ENCODE peak calls at places on chromosomes 7 and 10, in five cellular contexts. One of them, this sample, is unnamed.

GRCh38 chr10:92590623-92591549 is 2.0 kb upstream of the KIF11 start:
- DNase-seq in H1: peak; percentile 27
- DNase-seq in MM.1S: peak; percentile 53
- DNase-seq in DND-41: peak; percentile 24
- DNase-seq in HepG2: peak; percentile 72
- DNase-seq in this sample: peak; percentile 60

GRCh38 chr10:15123749-15124184 is 26.6 kb downstream of the RPP38 start:
- DNase-seq in DND-41: no peak
- DNase-seq in HepG2: no peak
- DNase-seq in MM.1S: no peak
- DNase-seq in H1: no peak
- DNase-seq in this sample: no peak

GRCh38 chr10:71981868-71982230 is 17.7 kb downstream of the CHST3 start:
- DNase-seq in HepG2: no peak
- DNase-seq in H1: no peak
- DNase-seq in MM.1S: no peak
- DNase-seq in DND-41: no peak
- DNase-seq in this sample: no peak

GRCh38 chr10:86657396-86658011 is 3.2 kb downstream of the OPN4 start:
- DNase-seq in H1: no peak
- DNase-seq in HepG2: no peak
- DNase-seq in MM.1S: no peak
- DNase-seq in DND-41: no peak
- DNase-seq in this sample: no peak

GRCh38 chr10:7085913-7086589 is 324.8 kb downstream of the SFMBT2 start:
- DNase-seq in HepG2: no peak
- DNase-seq in MM.1S: no peak
- DNase-seq in H1: no peak
- DNase-seq in DND-41: no peak
- DNase-seq in this sample: peak; percentile 40

GRCh38 chr7:4665661-4666060 is 16.4 kb upstream of the FOXK1 start:
- DNase-seq in MM.1S: no peak
- DNase-seq in DND-41: no peak
- DNase-seq in HepG2: no peak
- DNase-seq in H1: no peak
- DNase-seq in this sample: no peak

GRCh38 chr7:132475669-132476116 is 100.6 kb downstream of the PLXNA4 start:
- DNase-seq in MM.1S: no peak
- DNase-seq in H1: no peak
- DNase-seq in DND-41: no peak
- DNase-seq in HepG2: no peak
- DNase-seq in this sample: no peak

GRCh38 chr10:88500656-88501055 is 82.5 kb downstream of the RNLS start:
- DNase-seq in DND-41: no peak
- DNase-seq in HepG2: no peak
- DNase-seq in MM.1S: no peak
- DNase-seq in H1: no peak
- DNase-seq in this sample: no peak

GRCh38 chr10:17527530-17528146 is 73.2 kb upstream of the ST8SIA6 start:
- DNase-seq in MM.1S: no peak
- DNase-seq in HepG2: no peak
- DNase-seq in DND-41: no peak
- DNase-seq in H1: peak; percentile 21
- DNase-seq in this sample: no peak

GRCh38 chr10:84264611-84265141 is 19.8 kb downstream of the RGR start:
- DNase-seq in H1: peak; percentile 31
- DNase-seq in DND-41: peak; percentile 75
- DNase-seq in HepG2: peak; percentile 41
- DNase-seq in MM.1S: peak; percentile 51
- DNase-seq in this sample: peak; percentile 82

GRCh38 chr10:43218206-43218950 is 48.5 kb downstream of the RASGEF1A start:
- DNase-seq in DND-41: no peak
- DNase-seq in HepG2: no peak
- DNase-seq in H1: no peak
- DNase-seq in MM.1S: no peak
- DNase-seq in this sample: no peak

GRCh38 chr10:110634527-110635209 is 9.5 kb upstream of the RBM20 start:
- DNase-seq in DND-41: peak; percentile 62
- DNase-seq in MM.1S: no peak
- DNase-seq in HepG2: no peak
- DNase-seq in H1: no peak
- DNase-seq in this sample: no peak

GRCh38 chr10:16602104-16602735 is 80.5 kb upstream of the C1QL3 start:
- DNase-seq in H1: no peak
- DNase-seq in DND-41: no peak
- DNase-seq in MM.1S: no peak
- DNase-seq in HepG2: no peak
- DNase-seq in this sample: peak; percentile 30

DNA sequence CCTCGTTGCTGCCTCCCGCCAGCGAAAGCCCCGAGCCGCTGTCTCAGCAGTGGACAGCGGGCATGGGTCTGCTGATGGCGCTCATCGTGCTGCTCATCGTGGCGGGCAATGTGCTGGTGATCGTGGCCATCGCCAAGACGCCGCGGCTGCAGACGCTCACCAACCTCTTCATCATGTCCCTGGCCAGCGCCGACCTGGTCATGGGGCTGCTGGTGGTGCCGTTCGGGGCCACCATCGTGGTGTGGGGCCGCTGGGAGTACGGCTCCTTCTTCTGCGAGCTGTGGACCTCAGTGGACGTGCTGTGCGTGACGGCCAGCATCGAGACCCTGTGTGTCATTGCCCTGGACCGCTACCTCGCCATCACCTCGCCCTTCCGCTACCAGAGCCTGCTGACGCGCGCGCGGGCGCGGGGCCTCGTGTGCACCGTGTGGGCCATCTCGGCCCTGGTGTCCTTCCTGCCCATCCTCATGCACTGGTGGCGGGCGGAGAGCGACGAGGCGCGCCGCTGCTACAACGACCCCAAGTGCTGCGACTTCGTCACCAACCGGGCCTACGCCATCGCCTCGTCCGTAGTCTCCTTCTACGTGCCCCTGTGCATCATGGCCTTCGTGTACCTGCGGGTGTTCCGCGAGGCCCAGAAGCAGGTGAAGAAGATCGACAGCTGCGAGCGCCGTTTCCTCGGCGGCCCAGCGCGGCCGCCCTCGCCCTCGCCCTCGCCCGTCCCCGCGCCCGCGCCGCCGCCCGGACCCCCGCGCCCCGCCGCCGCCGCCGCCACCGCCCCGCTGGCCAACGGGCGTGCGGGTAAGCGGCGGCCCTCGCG is 795 bp downstream of the ADRB1 start:
- DNase-seq in MM.1S: no peak
- DNase-seq in HepG2: no peak
- DNase-seq in DND-41: no peak
- DNase-seq in H1: no peak
- DNase-seq in this sample: peak; percentile 11
- TF ChIP-seq EZH2 in MM.1S: no peak
- TF ChIP-seq EZH2 in HepG2: no peak
- TF ChIP-seq EZH2 in DND-41: no peak
- TF ChIP-seq EZH2 in H1: peak; percentile 92
- TF ChIP-seq EZH2 in this sample: no peak

GRCh38 chr7:141073641-141074161 is at the start of gene TMEM178B:
- DNase-seq in HepG2: no peak
- DNase-seq in DND-41: no peak
- DNase-seq in H1: no peak
- DNase-seq in MM.1S: peak; percentile 71
- DNase-seq in this sample: peak; percentile 8

GRCh38 chr7:141073173-141073640 is 657 bp upstream of the TMEM178B start:
- DNase-seq in MM.1S: peak; percentile 82
- DNase-seq in DND-41: no peak
- DNase-seq in HepG2: peak; percentile 3
- DNase-seq in H1: no peak
- DNase-seq in this sample: peak; percentile 81

GRCh38 chr7:141072548-141073172 is 1.2 kb upstream of the TMEM178B start:
- DNase-seq in DND-41: no peak
- DNase-seq in HepG2: no peak
- DNase-seq in H1: no peak
- DNase-seq in MM.1S: peak; percentile 96
- DNase-seq in this sample: peak; percentile 50

GRCh38 chr7:141071260-141071854 is 2.5 kb upstream of the TMEM178B start:
- DNase-seq in H1: peak; percentile 54
- DNase-seq in HepG2: peak; percentile 7
- DNase-seq in DND-41: peak; percentile 16
- DNase-seq in MM.1S: peak; percentile 84
- DNase-seq in this sample: peak; percentile 32

DNA sequence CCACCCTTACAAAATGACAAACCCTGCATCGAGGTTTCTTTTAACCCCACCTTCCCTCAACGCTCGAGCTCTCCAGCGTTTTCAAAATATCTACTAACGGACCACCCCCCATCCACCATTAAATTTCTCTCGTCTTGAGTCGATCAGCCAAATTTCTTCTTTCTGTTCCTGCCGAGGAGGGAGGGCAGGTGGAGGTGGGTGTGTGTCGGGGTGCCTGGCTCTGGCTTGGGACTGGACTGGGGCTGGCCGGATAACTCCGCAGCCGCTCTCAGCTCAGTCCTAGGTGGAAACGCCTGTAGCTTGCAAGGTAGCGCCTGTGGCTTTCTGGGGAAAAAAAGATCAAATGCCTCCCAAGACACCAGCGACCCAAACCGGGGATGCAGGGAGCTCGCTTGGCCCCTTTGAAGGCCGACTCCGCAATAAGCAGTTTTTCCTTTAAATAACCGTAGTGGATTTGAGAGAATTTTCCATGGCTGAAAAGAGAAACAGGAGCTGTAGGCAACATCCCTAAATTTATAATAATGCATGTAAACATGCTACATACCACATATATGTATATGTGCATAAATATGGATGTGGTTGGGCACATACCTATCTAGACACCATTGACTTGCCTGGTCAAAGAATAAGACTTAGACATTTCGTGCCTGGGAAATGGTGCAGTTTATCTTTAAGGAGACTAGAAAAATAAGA is 1.9 kb upstream of the TMEM178B start:
- DNase-seq in DND-41: no peak
- DNase-seq in HepG2: no peak
- DNase-seq in H1: no peak
- DNase-seq in MM.1S: peak; percentile 38
- DNase-seq in this sample: no peak
- TF ChIP-seq EZH2 in DND-41: no peak
- TF ChIP-seq EZH2 in HepG2: peak; percentile 62
- TF ChIP-seq EZH2 in H1: no peak
- TF ChIP-seq EZH2 in MM.1S: no peak
- TF ChIP-seq EZH2 in this sample: no peak

GRCh38 chr10:116240551-116240950 is 32.5 kb downstream of the GFRA1 start:
- DNase-seq in H1: no peak
- DNase-seq in MM.1S: no peak
- DNase-seq in HepG2: no peak
- DNase-seq in DND-41: no peak
- DNase-seq in this sample: no peak
- TF ChIP-seq EZH2 in H1: no peak
- TF ChIP-seq EZH2 in MM.1S: no peak
- TF ChIP-seq EZH2 in HepG2: no peak
- TF ChIP-seq EZH2 in DND-41: no peak
- TF ChIP-seq EZH2 in this sample: no peak

DNA sequence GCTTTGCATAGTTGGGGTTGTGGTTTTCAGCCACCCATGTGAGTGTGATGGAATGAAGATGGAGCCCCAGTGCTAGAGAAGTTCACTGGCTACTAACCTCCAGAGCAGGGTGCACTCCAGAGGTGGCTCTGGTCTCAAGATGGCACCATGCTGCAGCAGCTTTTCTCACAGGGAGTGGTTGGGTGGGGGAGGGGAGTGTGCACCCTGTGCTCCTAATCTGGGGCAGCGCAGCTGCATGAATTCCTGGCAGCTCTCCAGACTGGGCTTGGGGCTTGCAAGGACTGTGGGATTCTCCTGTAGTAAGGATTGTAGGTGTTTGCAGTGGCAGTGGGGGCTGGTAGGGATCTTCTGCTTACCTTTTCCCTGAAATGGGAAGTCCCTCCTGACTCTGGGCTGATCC is 23.7 kb downstream of the PHTF2 start:
- DNase-seq in MM.1S: no peak
- DNase-seq in DND-41: no peak
- DNase-seq in HepG2: no peak
- DNase-seq in H1: no peak
- DNase-seq in this sample: no peak
- TF ChIP-seq EZH2 in MM.1S: no peak
- TF ChIP-seq EZH2 in DND-41: no peak
- TF ChIP-seq EZH2 in HepG2: no peak
- TF ChIP-seq EZH2 in H1: no peak
- TF ChIP-seq EZH2 in this sample: no peak

GRCh38 chr10:60733189-60733815 is 45.0 kb upstream of the CDK1 start:
- DNase-seq in MM.1S: peak; percentile 62
- DNase-seq in H1: no peak
- DNase-seq in DND-41: no peak
- DNase-seq in HepG2: no peak
- DNase-seq in this sample: peak; percentile 85
- TF ChIP-seq EZH2 in MM.1S: no peak
- TF ChIP-seq EZH2 in H1: no peak
- TF ChIP-seq EZH2 in DND-41: no peak
- TF ChIP-seq EZH2 in HepG2: no peak
- TF ChIP-seq EZH2 in this sample: no peak

DNA sequence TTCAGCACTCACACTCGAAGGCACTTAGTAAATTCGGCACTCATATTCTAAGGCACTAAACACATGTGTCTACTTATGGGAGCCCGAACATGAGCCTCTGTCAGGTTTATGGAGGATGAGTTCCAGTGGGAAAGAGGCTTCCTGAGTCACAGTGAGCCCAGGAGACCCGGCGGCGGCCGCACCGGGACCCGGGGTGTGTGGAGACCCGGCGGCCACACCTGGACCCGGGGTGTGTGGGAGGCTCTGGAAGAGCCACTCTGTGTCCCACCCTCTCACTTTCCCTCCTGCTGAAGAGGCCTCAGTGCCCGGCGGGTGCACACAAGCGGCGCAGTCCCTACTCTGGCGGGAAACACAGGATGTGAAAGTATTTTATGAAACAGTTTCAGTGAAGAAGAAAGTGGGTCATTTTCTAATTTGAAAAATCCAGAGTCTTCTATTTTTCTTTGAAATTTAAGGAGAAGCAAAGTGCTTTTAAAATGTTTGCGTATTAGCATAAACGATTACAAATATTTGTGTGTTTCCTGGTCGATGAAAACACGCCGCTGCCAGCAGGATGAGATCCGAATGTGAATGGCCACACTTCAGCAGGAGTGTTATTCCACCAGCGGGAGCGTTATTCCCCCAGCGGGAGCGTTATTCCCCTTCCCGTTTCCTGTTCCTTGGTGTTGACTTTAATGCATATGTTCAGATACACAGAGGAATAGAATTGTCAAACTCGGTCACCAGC is 625.1 kb downstream of the DNAJB6 start:
- DNase-seq in DND-41: no peak
- DNase-seq in H1: no peak
- DNase-seq in MM.1S: no peak
- DNase-seq in HepG2: no peak
- DNase-seq in this sample: no peak
- TF ChIP-seq EZH2 in DND-41: no peak
- TF ChIP-seq EZH2 in H1: no peak
- TF ChIP-seq EZH2 in MM.1S: no peak
- TF ChIP-seq EZH2 in HepG2: no peak
- TF ChIP-seq EZH2 in this sample: no peak

DNA sequence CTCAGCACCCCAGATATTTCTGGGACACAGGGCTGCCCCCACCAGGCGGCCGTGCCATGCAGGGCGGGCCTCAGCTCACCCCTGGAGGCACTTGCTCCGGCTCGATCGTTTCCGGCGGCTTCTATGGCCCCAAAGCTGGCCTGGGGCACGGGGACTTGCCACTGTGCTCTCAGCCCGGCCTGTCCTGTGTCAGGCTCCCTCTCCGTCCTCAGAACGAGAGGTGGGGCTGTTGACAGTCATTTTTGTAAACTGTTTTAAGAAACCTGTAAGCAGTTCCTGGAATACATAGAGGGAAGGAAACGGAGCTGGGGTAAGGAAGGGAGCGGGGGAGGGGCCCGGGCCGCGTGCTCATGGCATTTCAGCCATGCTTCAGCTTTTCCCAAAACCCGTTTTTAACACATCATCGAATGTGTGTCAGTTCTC is 30.7 kb upstream of the PRKAR1B start:
- DNase-seq in DND-41: no peak
- DNase-seq in H1: no peak
- DNase-seq in MM.1S: no peak
- DNase-seq in HepG2: no peak
- DNase-seq in this sample: no peak
- TF ChIP-seq EZH2 in DND-41: no peak
- TF ChIP-seq EZH2 in H1: no peak
- TF ChIP-seq EZH2 in MM.1S: no peak
- TF ChIP-seq EZH2 in HepG2: no peak
- TF ChIP-seq EZH2 in this sample: no peak

This sample was measured in hepatocyte.